ENCODE peak calls at places on chromosomes 1 and 21, in four cellular contexts. R is ascending aorta; V is CD4-positive, alpha-beta memory T cell; L is naive thymus-derived CD4-positive, alpha-beta T cell. U is an unnamed sample.

GRCh38 chr1:81812712-81813111 is 12.0 kb downstream of the ADGRL2 start:
- DNase-seq in R (no peak), V (no peak), L (no peak), U (no peak)

GRCh38 chr1:30572192-30572591 is 151.2 kb downstream of the MATN1 start:
- DNase-seq in R (no peak), V (no peak), L (no peak), U (no peak)

GRCh38 chr1:153549741-153550397 is 811 bp upstream of the S100A3 start:
- DNase-seq in R (no peak), V (no peak), L (no peak), U (no peak)

GRCh38 chr1:247448107-247448778 is 9.7 kb downstream of the OR2B11 start:
- DNase-seq in R (no peak), V (no peak), L (peak; percentile 8), U (peak; percentile 73)

GRCh38 chr1:46220808-46221207 is 17.7 kb downstream of the LURAP1 start:
- DNase-seq in R (no peak), V (no peak), L (no peak), U (no peak)

GRCh38 chr1:60279798-60280197 is 206.2 kb upstream of the C1orf87 start:
- DNase-seq in R (no peak), V (no peak), L (no peak), U (no peak)

GRCh38 chr1:2199042-2199810 is 4.7 kb upstream of the FAAP20 start:
- DNase-seq in R (peak; percentile 83), V (peak; percentile 78), L (peak; percentile 80), U (peak; percentile 68)

GRCh38 chr1:170929412-170929834 is 5.9 kb upstream of the MROH9 start:
- DNase-seq in R (no peak), V (no peak), L (no peak), U (no peak)

GRCh38 chr1:30615076-30615795 is 108.1 kb downstream of the MATN1 start:
- DNase-seq in R (no peak), V (no peak), L (no peak), U (no peak)

GRCh38 chr1:84603941-84604830 is 29.9 kb upstream of the CTBS start:
- DNase-seq in R (peak; percentile 52), V (no peak), L (no peak), U (no peak)

GRCh38 chr1:246427611-246428010 is 79.5 kb downstream of the SMYD3 start:
- DNase-seq in R (no peak), V (no peak), L (no peak), U (no peak)

GRCh38 chr1:151981178-151981525 is 12.5 kb downstream of the S100A10 start:
- DNase-seq in R (no peak), V (no peak), L (no peak), U (no peak)

GRCh38 chr1:91883470-91883869 is 2.5 kb downstream of the TGFBR3 start:
- DNase-seq in R (no peak), V (peak; percentile 46), L (peak; percentile 38), U (no peak)

GRCh38 chr1:111864862-111865261 is 109.2 kb downstream of the DDX20 start:
- DNase-seq in R (no peak), V (no peak), L (no peak), U (no peak)

GRCh38 chr1:167239257-167239656 is 18.6 kb downstream of the POU2F1 start:
- DNase-seq in R (no peak), V (no peak), L (no peak), U (no peak)

GRCh38 chr21:33587792-33588484 is 546 bp downstream of the DONSON start:
- DNase-seq in R (no peak), V (no peak), L (no peak), U (peak; percentile 63)

GRCh38 chr1:22196041-22196440 is 53.1 kb upstream of the WNT4 start:
- DNase-seq in R (no peak), V (no peak), L (no peak), U (no peak)

GRCh38 chr1:65469889-65470340 is 49.4 kb downstream of the LEPR start:
- DNase-seq in R (no peak), V (no peak), L (no peak), U (no peak)

GRCh38 chr1:19872190-19872589 is 10.0 kb upstream of the OTUD3 start:
- DNase-seq in R (no peak), V (no peak), L (no peak), U (no peak)

GRCh38 chr1:173122344-173122880 is 71.7 kb upstream of the TNFSF18 start:
- DNase-seq in R (no peak), V (no peak), L (no peak), U (no peak)

GRCh38 chr1:232610187-232610901 is 19.6 kb downstream of the SIPA1L2 start:
- DNase-seq in R (no peak), V (no peak), L (no peak), U (no peak)

GRCh38 chr1:55898191-55898590 is 681.2 kb downstream of the PLPP3 start:
- DNase-seq in R (no peak), V (no peak), L (no peak), U (no peak)

GRCh38 chr1:117838911-117839310 is 90.5 kb downstream of the GDAP2 start:
- DNase-seq in R (no peak), V (no peak), L (no peak), U (no peak)

GRCh38 chr1:21297975-21298374 is 7.7 kb upstream of the ECE1 start:
- DNase-seq in R (no peak), V (no peak), L (no peak), U (no peak)

DNA sequence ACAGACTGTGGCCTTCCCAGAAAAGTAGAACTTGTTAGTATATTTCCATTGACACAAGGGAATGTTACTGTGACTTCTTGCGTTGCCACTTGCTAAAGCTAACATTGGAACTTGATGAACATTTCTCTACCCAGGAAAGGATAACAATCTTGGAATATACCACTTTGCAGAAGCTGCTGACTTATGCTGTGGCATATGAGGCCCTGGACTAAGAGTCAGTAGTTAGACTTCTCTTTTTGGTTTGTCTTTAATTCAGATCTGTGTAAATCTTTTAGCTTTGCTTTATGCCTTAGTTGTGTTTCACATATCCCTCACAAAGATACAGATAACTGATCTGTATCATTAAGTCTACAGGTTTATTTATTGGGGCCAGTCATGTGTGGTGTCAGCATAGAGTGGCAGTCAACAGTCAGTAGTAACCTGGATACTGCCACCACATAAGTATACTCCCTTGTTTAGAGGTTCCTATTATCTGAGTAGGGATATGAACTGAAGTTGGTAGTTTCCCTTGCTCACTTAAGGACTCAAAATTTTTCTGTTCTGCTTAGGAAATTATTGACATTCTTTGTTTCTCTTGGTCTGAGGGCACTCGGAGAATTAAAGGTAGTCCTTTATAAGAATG is 14.7 kb downstream of the RNF2 start:
- DNase-seq in R (no peak), V (no peak), L (no peak), U (no peak)
- H3K4me3 ChIP-seq in R (no peak overlapping the region), V (no peak overlapping the region), L (no peak overlapping the region), U (no peak overlapping the region)

DNA sequence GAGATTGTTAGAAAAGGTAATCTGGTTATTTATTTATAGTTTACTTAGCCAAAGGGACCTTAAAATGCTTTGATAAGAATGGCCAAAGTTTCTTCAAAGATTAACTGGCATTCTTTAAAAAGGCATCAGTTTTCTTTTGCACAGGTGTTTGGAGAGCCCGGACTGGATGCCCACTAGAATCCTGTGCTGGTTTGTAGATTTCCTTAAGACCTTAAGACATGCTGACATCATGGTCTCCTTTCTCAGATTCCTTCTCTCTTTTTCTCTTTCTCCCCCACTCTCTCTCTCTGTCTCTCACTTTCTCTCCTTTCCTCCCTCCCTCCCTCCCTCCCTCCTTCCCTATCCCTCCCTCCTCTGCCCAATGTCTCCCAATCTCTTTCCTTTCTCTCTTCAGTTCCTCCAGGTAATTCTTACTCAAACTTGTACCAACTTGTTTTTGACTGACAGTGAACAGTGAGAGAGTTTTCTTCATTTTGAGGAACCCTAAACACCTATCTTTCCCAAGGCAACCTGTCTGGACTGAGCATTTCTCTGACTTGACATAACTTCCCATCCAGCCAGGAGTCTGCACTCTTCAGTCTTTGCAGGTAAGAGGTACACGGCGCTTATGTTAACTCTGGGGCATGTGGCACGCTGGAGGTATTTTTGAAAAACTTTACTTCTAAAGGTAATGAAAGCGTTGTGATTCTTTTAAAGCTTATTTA is at the start of gene KCNJ15:
- DNase-seq in R (no peak), V (no peak), L (no peak), U (no peak)
- H3K4me3 ChIP-seq in R (no peak within 1 kb of the TSS), V (no peak within 1 kb of the TSS), L (no peak within 1 kb of the TSS), U (no peak within 1 kb of the TSS)

GRCh38 chr1:214318956-214319355 is 38.0 kb downstream of the SMYD2 start:
- DNase-seq in R (no peak), V (no peak), L (no peak), U (no peak)
- H3K4me3 ChIP-seq in R (no peak overlapping the region), V (no peak overlapping the region), L (no peak overlapping the region), U (no peak overlapping the region)

GRCh38 chr21:31343680-31344480 is at the start of gene TIAM1:
- DNase-seq in R (no peak), V (no peak), L (no peak), U (no peak)
- H3K4me3 ChIP-seq in R (peak within 1 kb of the TSS; percentile 45), V (peak within 1 kb of the TSS; percentile 14), L (peak within 1 kb of the TSS; percentile 34), U (peak within 1 kb of the TSS; percentile 60)

GRCh38 chr1:183089025-183089639 is 65.9 kb downstream of the LAMC1 start:
- DNase-seq in R (no peak), V (no peak), L (no peak), U (no peak)

GRCh38 chr1:183093821-183094287 is 70.6 kb downstream of the LAMC1 start:
- DNase-seq in R (no peak), V (no peak), L (no peak), U (no peak)

GRCh38 chr1:183093066-183093668 is 69.9 kb downstream of the LAMC1 start:
- DNase-seq in R (no peak), V (no peak), L (no peak), U (no peak)

GRCh38 chr1:183092350-183092749 is 69.1 kb downstream of the LAMC1 start:
- DNase-seq in R (no peak), V (no peak), L (no peak), U (no peak)

DNA sequence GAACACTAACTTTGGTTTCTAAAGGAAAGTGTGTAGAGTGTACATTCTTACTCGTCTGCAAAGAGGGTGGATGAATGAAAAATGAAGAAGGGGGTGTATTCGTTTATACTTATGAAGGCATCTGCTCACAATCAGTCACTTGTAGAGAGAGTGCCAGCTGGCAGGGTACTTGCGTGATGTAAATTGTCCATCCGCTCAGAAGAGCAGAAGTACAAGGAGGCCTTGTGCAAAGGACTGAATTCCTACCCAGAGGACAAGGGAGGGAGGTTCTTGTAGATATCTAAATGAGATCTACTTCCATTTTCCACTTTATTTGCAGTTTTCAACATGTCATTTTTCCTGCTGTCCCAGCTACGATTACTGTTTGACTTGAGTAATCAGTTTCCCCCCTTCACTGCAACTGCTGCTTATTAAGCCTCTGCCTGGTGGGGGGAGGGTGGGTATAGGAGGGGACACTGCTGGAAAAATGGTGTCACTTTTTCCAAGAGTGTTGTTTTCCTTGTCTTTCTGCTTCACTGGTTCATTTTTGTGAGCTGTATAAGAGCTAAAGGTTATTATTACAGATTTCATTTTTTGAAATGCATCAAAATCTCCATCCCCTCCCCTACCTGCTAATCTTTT is 67.3 kb downstream of the LAMC1 start:
- DNase-seq in R (no peak), V (no peak), L (no peak), U (no peak)
- H3K4me3 ChIP-seq in R (no peak overlapping the region), V (no peak overlapping the region), L (no peak overlapping the region), U (no peak overlapping the region)

GRCh38 chr1:236989290-236990051 is 14.8 kb downstream of the MT1HL1 start:
- DNase-seq in R (no peak), V (no peak), L (no peak), U (no peak)
- H3K4me3 ChIP-seq in R (no peak overlapping the region), V (no peak overlapping the region), L (no peak overlapping the region), U (no peak overlapping the region)